ENCODE peak calls at places on chromosomes 12 and 14, in nine cellular contexts. A, W, H, Y, K, V, L, U and Z are unnamed samples. For H3K27me3, the result is how much of the 10 kb centered on the place peaks cover.

GRCh38 chr12:70556179-70556869 is 80.9 kb downstream of the PTPRB start:
- DNase-seq in A (no peak), W (no peak), H (no peak), Y (no peak), K (no peak), V (peak), L (no peak), U (no peak), Z (no peak)

GRCh38 chr12:128266559-128267245 is at the start of gene TMEM132C:
- DNase-seq in A (no peak), W (no peak), H (peak), Y (peak), K (peak), V (no peak), L (peak), U (no peak), Z (no peak)

GRCh38 chr12:132741620-132742019 is 20.0 kb downstream of the ANKLE2 start:
- DNase-seq in A (no peak), W (no peak), H (no peak), Y (no peak), K (no peak), V (no peak), L (no peak), U (no peak), Z (no peak)

GRCh38 chr14:72554994-72555608 is 338.8 kb downstream of the DPF3 start:
- DNase-seq in A (no peak), W (no peak), H (no peak), Y (no peak), K (no peak), V (peak), L (no peak), U (no peak), Z (no peak)

GRCh38 chr14:91367173-91368171 is 50.1 kb downstream of the CCDC88C start:
- DNase-seq in A (no peak), W (no peak), H (no peak), Y (no peak), K (no peak), V (peak), L (no peak), U (no peak), Z (peak)

GRCh38 chr12:2891240-2892053 is 756 bp downstream of the TULP3 start:
- DNase-seq in A (peak), W (peak), H (peak), Y (peak), K (peak), V (peak), L (peak), U (peak), Z (no peak)

GRCh38 chr14:60862283-60862682 is 118.6 kb downstream of the TRMT5 start:
- DNase-seq in A (no peak), W (no peak), H (no peak), Y (no peak), K (no peak), V (peak), L (no peak), U (no peak), Z (no peak)

GRCh38 chr14:42469637-42470426 is 863.2 kb downstream of the LRFN5 start:
- DNase-seq in A (no peak), W (no peak), H (no peak), Y (no peak), K (no peak), V (peak), L (no peak), U (no peak), Z (no peak)

GRCh38 chr14:35050652-35051051 is 4.6 kb downstream of the FAM177A1 start:
- DNase-seq in A (no peak), W (no peak), H (no peak), Y (no peak), K (no peak), V (peak), L (no peak), U (peak), Z (no peak)

GRCh38 chr14:100523131-100523530 is 64.1 kb downstream of the BEGAIN start:
- DNase-seq in A (no peak), W (no peak), H (no peak), Y (no peak), K (peak), V (no peak), L (no peak), U (no peak), Z (no peak)

GRCh38 chr12:123267991-123268843 is 3.4 kb downstream of the CDK2AP1 start:
- DNase-seq in A (peak), W (peak), H (peak), Y (no peak), K (no peak), V (no peak), L (peak), U (no peak), Z (peak)

GRCh38 chr12:15808250-15808971 is 19.2 kb upstream of the EPS8 start:
- DNase-seq in A (no peak), W (no peak), H (no peak), Y (no peak), K (no peak), V (no peak), L (no peak), U (no peak), Z (no peak)

GRCh38 chr14:99807413-99808132 is 14.4 kb downstream of the EML1 start:
- DNase-seq in A (no peak), W (no peak), H (no peak), Y (peak), K (peak), V (peak), L (peak), U (no peak), Z (no peak)

DNA sequence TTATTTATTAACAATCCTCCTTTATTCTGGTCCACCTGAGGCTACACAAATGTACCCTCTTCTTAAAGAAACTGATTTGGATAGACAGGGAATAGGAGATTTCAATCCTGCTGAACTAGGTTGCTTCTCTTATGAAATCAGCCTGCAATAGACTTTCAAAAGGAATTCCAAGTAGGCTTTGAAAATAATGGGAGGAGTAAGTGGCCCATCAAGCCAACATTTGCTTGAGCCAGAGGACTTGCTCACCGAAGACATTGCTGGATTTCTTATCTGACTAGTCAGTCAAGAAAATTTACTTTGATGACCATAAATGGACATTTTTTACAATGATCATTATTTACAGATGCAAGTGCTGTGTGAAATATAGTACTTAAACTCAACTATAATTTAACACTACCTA is 82.8 kb upstream of the RASSF8 start:
- DNase-seq in A (no peak), W (no peak), H (no peak), Y (no peak), K (no peak), V (no peak), L (no peak), U (no peak), Z (no peak)
- H3K27me3 ChIP-seq in A (under half), W (under half), H (under half), Y (under half), K (under half), V (under half), L (under half), U (under half), Z (under half)

GRCh38 chr12:31745242-31745641 is 16.4 kb upstream of the AMN1 start:
- DNase-seq in A (no peak), W (no peak), H (no peak), Y (no peak), K (no peak), V (no peak), L (no peak), U (no peak), Z (no peak)
- H3K27ac ChIP-seq in A (no peak), W (no peak), H (no peak), Y (no peak), K (no peak), V (peak), L (no peak), U (no peak), Z (no peak)

GRCh38 chr12:96368687-96369086 is 31.6 kb downstream of the CDK17 start:
- DNase-seq in A (no peak), W (no peak), H (no peak), Y (no peak), K (no peak), V (no peak), L (no peak), U (no peak), Z (no peak)

GRCh38 chr12:96364092-96364700 is 36.0 kb downstream of the CDK17 start:
- DNase-seq in A (no peak), W (no peak), H (no peak), Y (no peak), K (no peak), V (peak), L (no peak), U (no peak), Z (no peak)

GRCh38 chr12:96366255-96366654 is 34.0 kb downstream of the CDK17 start:
- DNase-seq in A (no peak), W (no peak), H (no peak), Y (no peak), K (no peak), V (no peak), L (no peak), U (no peak), Z (no peak)

GRCh38 chr12:96368233-96368632 is 32.0 kb downstream of the CDK17 start:
- DNase-seq in A (no peak), W (no peak), H (no peak), Y (no peak), K (no peak), V (no peak), L (no peak), U (no peak), Z (no peak)

GRCh38 chr12:96365604-96366230 is 34.5 kb downstream of the CDK17 start:
- DNase-seq in A (no peak), W (no peak), H (no peak), Y (no peak), K (no peak), V (no peak), L (no peak), U (no peak), Z (no peak)
- TF ChIP-seq CTCF in A (no peak), W (no peak), H (no peak), Y (no peak), K (no peak), V (no peak), L (no peak), U (no peak), Z (no peak)

GRCh38 chr12:1880153-1880845 is 38.2 kb downstream of the CACNA2D4 start:
- DNase-seq in A (no peak), W (no peak), H (no peak), Y (no peak), K (peak), V (no peak), L (no peak), U (no peak), Z (no peak)
- H3K27me3 ChIP-seq in A (under half), W (under half), H (under half), Y (under half), K (under half), V (under half), L (under half), U (under half), Z (under half)

GRCh38 chr12:122049827-122050226 is 28.1 kb downstream of the BCL7A start:
- DNase-seq in A (no peak), W (no peak), H (no peak), Y (no peak), K (no peak), V (no peak), L (no peak), U (no peak), Z (no peak)

GRCh38 chr12:122052285-122052684 is 26.3 kb upstream of the MLXIP start:
- DNase-seq in A (no peak), W (no peak), H (no peak), Y (no peak), K (no peak), V (no peak), L (no peak), U (no peak), Z (no peak)

GRCh38 chr12:122048156-122048555 is 26.5 kb downstream of the BCL7A start:
- DNase-seq in A (no peak), W (no peak), H (no peak), Y (no peak), K (no peak), V (no peak), L (no peak), U (no peak), Z (no peak)

GRCh38 chr12:122051231-122051876 is 27.2 kb upstream of the MLXIP start:
- DNase-seq in A (no peak), W (peak), H (peak), Y (no peak), K (no peak), V (no peak), L (no peak), U (peak), Z (no peak)

GRCh38 chr12:122050706-122051105 is 27.9 kb upstream of the MLXIP start:
- DNase-seq in A (no peak), W (no peak), H (no peak), Y (no peak), K (no peak), V (no peak), L (no peak), U (no peak), Z (no peak)
- H3K27ac ChIP-seq in A (peak), W (peak), H (peak), Y (no peak), K (no peak), V (no peak), L (no peak), U (no peak), Z (no peak)

GRCh38 chr12:56119361-56119796 is 1.3 kb downstream of the ZC3H10 start:
- DNase-seq in A (peak), W (peak), H (peak), Y (peak), K (peak), V (peak), L (peak), U (peak), Z (peak)

GRCh38 chr12:56118688-56119045 is 601 bp downstream of the ZC3H10 start:
- DNase-seq in A (peak), W (no peak), H (no peak), Y (no peak), K (no peak), V (no peak), L (peak), U (no peak), Z (no peak)

GRCh38 chr12:56120158-56120846 is 2.2 kb downstream of the ZC3H10 start:
- DNase-seq in A (peak), W (no peak), H (peak), Y (no peak), K (no peak), V (peak), L (no peak), U (no peak), Z (no peak)

GRCh38 chr12:56116267-56117081 is at the start of gene RPL41:
- DNase-seq in A (peak), W (peak), H (peak), Y (peak), K (peak), V (peak), L (peak), U (peak), Z (peak)

GRCh38 chr12:56117778-56118687 is at the start of gene ZC3H10:
- DNase-seq in A (peak), W (peak), H (peak), Y (peak), K (peak), V (peak), L (peak), U (peak), Z (peak)
- TF ChIP-seq CTCF in A (peak), W (peak), H (peak), Y (peak), K (peak), V (peak), L (peak), U (peak), Z (peak)

GRCh38 chr14:32702088-32702487 is 236.6 kb upstream of the NPAS3 start:
- DNase-seq in A (no peak), W (no peak), H (no peak), Y (no peak), K (no peak), V (no peak), L (no peak), U (no peak), Z (no peak)
- H3K27me3 ChIP-seq in A (under half), W (under half), H (under half), Y (under half), K (under half), V (under half), L (under half), U (under half), Z (under half)

GRCh38 chr12:47730341-47730744 is 5.1 kb upstream of the ENDOU start:
- DNase-seq in A (peak), W (no peak), H (peak), Y (no peak), K (no peak), V (peak), L (no peak), U (no peak), Z (no peak)

GRCh38 chr12:47725893-47726292 is 603 bp upstream of the ENDOU start:
- DNase-seq in A (no peak), W (no peak), H (no peak), Y (no peak), K (no peak), V (peak), L (no peak), U (no peak), Z (no peak)

GRCh38 chr12:47731723-47732122 is 6.4 kb upstream of the ENDOU start:
- DNase-seq in A (no peak), W (no peak), H (peak), Y (no peak), K (no peak), V (peak), L (no peak), U (no peak), Z (no peak)

GRCh38 chr12:47732504-47732903 is 7.2 kb upstream of the ENDOU start:
- DNase-seq in A (no peak), W (no peak), H (peak), Y (no peak), K (no peak), V (no peak), L (no peak), U (no peak), Z (no peak)

GRCh38 chr12:47729233-47729632 is 3.9 kb upstream of the ENDOU start:
- DNase-seq in A (no peak), W (no peak), H (no peak), Y (no peak), K (no peak), V (peak), L (no peak), U (no peak), Z (no peak)
- H3K27ac ChIP-seq in A (no peak), W (no peak), H (no peak), Y (no peak), K (no peak), V (no peak), L (no peak), U (no peak), Z (no peak)

DNA sequence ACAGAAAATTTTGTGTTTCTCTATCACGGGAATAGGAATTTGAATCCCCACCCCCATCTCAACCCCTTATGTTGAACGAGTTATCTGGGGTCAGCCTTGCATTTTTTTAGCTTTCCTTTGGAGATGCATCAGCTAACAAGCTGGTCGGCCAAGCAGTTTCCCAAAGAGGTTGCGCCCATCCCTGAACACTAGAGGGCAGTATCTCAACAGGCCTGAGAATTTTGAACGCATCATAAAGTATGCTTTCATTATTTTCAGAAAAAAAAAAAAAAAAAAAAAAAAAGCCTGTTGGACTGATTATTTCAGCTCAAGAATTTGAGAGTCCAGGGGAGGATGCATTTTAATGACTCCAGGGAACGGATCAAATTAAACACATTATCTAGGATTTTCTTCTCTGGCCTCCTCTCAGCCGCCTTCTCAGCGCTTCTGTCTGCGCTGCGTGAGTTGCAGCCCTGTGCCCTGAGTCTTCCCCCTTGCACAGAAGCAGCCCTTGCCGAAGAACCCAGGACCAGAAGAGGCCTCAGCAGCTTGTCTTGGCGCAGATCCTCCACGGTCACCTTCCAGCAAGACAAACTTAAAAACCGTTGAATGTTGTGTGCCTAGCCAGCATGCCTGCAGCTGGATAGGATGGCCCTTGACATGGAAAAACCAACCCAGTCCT is 76.5 kb upstream of the GZMB start:
- DNase-seq in A (peak), W (peak), H (peak), Y (peak), K (peak), V (peak), L (peak), U (peak), Z (peak)
- TF ChIP-seq CTCF in A (peak), W (peak), H (peak), Y (peak), K (peak), V (peak), L (peak), U (peak), Z (peak)

DNA sequence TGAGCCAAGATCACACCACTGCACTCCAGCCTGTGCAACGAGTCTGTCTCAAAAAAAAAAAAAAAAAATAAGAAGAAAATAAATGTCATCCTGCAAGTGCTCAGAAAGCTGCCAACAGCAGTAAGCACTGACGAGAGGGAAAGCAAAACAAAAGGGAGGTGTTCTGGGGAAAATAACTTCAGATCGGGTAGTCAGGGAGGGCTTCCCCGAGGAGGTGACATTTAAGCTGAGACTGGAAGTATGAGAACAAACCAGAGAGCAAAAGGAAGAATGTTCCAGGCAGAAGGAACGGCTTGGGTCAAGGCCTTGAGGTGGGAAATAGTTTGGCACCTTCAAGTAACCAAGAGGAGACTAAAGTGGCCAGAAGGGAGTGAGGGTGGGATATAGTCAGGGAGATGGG is 4.7 kb upstream of the FAM222A start:
- DNase-seq in A (no peak), W (no peak), H (no peak), Y (no peak), K (no peak), V (no peak), L (no peak), U (no peak), Z (no peak)
- H3K27me3 ChIP-seq in A (under half), W (under half), H (under half), Y (under half), K (under half), V (under half), L (under half), U (under half), Z (under half)